ENCODE peak calls at places on chromosomes 5 and 9, in four cellular contexts. One of them, this sample, is unnamed.

GRCh38 chr9:124098141-124098905 is 86.8 kb downstream of the LHX2 start:
- DNase-seq in lower leg skin: no peak
- DNase-seq in skeletal muscle cell: no peak
- DNase-seq in fibroblast of lung: no peak
- DNase-seq in this sample: no peak

GRCh38 chr5:177491429-177491945 is 5.9 kb downstream of the PDLIM7 start:
- DNase-seq in lower leg skin: no peak
- DNase-seq in fibroblast of lung: no peak
- DNase-seq in skeletal muscle cell: no peak
- DNase-seq in this sample: no peak

GRCh38 chr5:69525490-69525889 is 32.9 kb downstream of the OCLN start:
- DNase-seq in skeletal muscle cell: no peak
- DNase-seq in fibroblast of lung: no peak
- DNase-seq in lower leg skin: no peak
- DNase-seq in this sample: no peak

GRCh38 chr5:40879163-40879942 is 29.9 kb upstream of the C7 start:
- DNase-seq in fibroblast of lung: peak
- DNase-seq in skeletal muscle cell: peak
- DNase-seq in lower leg skin: no peak
- DNase-seq in this sample: no peak

GRCh38 chr9:88925471-88925870 is 65.8 kb upstream of the S1PR3 start:
- DNase-seq in skeletal muscle cell: no peak
- DNase-seq in lower leg skin: no peak
- DNase-seq in fibroblast of lung: no peak
- DNase-seq in this sample: no peak

GRCh38 chr9:92740015-92740408 is 24.6 kb downstream of the BICD2 start:
- DNase-seq in skeletal muscle cell: no peak
- DNase-seq in lower leg skin: no peak
- DNase-seq in fibroblast of lung: peak
- DNase-seq in this sample: no peak

GRCh38 chr9:1879501-1879900 is 135.6 kb upstream of the SMARCA2 start:
- DNase-seq in fibroblast of lung: no peak
- DNase-seq in skeletal muscle cell: no peak
- DNase-seq in lower leg skin: no peak
- DNase-seq in this sample: no peak

GRCh38 chr5:151592855-151593408 is 1.8 kb upstream of the FAT2 start:
- DNase-seq in skeletal muscle cell: peak
- DNase-seq in lower leg skin: no peak
- DNase-seq in fibroblast of lung: no peak
- DNase-seq in this sample: no peak

GRCh38 chr5:112012112-112012511 is 255.1 kb upstream of the NREP start:
- DNase-seq in lower leg skin: no peak
- DNase-seq in fibroblast of lung: peak
- DNase-seq in skeletal muscle cell: no peak
- DNase-seq in this sample: no peak

GRCh38 chr9:117783828-117784227 is 79.6 kb downstream of the TLR4 start:
- DNase-seq in skeletal muscle cell: no peak
- DNase-seq in fibroblast of lung: no peak
- DNase-seq in lower leg skin: no peak
- DNase-seq in this sample: no peak

GRCh38 chr5:123439616-123440153 is 16.5 kb upstream of the CEP120 start:
- DNase-seq in skeletal muscle cell: no peak
- DNase-seq in fibroblast of lung: no peak
- DNase-seq in lower leg skin: no peak
- DNase-seq in this sample: no peak

GRCh38 chr5:105943119-105943518 is 1727.6 kb downstream of the EFNA5 start:
- DNase-seq in skeletal muscle cell: no peak
- DNase-seq in fibroblast of lung: no peak
- DNase-seq in lower leg skin: no peak
- DNase-seq in this sample: no peak

GRCh38 chr5:61319388-61320146 is 12.5 kb upstream of the ZSWIM6 start:
- DNase-seq in fibroblast of lung: no peak
- DNase-seq in lower leg skin: no peak
- DNase-seq in skeletal muscle cell: no peak
- DNase-seq in this sample: no peak

GRCh38 chr5:141848771-141849370 is 29.3 kb downstream of the PCDH1 start:
- DNase-seq in lower leg skin: no peak
- DNase-seq in skeletal muscle cell: no peak
- DNase-seq in fibroblast of lung: peak
- DNase-seq in this sample: peak

GRCh38 chr9:132151118-132151517 is 10.7 kb upstream of the NTNG2 start:
- DNase-seq in skeletal muscle cell: no peak
- DNase-seq in fibroblast of lung: no peak
- DNase-seq in lower leg skin: no peak
- DNase-seq in this sample: no peak

GRCh38 chr9:117704024-117704575 is at the start of gene TLR4:
- DNase-seq in skeletal muscle cell: peak
- DNase-seq in lower leg skin: peak
- DNase-seq in fibroblast of lung: peak
- DNase-seq in this sample: peak

GRCh38 chr9:98472216-98472615 is 216.8 kb upstream of the TBC1D2 start:
- DNase-seq in skeletal muscle cell: no peak
- DNase-seq in fibroblast of lung: no peak
- DNase-seq in lower leg skin: no peak
- DNase-seq in this sample: no peak

GRCh38 chr9:101342595-101342994 is 42.2 kb downstream of the BAAT start:
- DNase-seq in skeletal muscle cell: no peak
- DNase-seq in fibroblast of lung: no peak
- DNase-seq in lower leg skin: no peak
- DNase-seq in this sample: no peak

GRCh38 chr9:115262477-115262876 is 144.5 kb upstream of the TNC start:
- DNase-seq in lower leg skin: no peak
- DNase-seq in fibroblast of lung: peak
- DNase-seq in skeletal muscle cell: peak
- DNase-seq in this sample: peak

GRCh38 chr9:124215551-124215910 is 42.2 kb upstream of the NEK6 start:
- DNase-seq in lower leg skin: no peak
- DNase-seq in fibroblast of lung: no peak
- DNase-seq in skeletal muscle cell: no peak
- DNase-seq in this sample: no peak

GRCh38 chr9:81076131-81076530 is 613.2 kb downstream of the TLE1 start:
- DNase-seq in fibroblast of lung: no peak
- DNase-seq in lower leg skin: no peak
- DNase-seq in skeletal muscle cell: no peak
- DNase-seq in this sample: no peak

GRCh38 chr9:102309379-102309778 is 570.9 kb upstream of the GRIN3A start:
- DNase-seq in lower leg skin: no peak
- DNase-seq in skeletal muscle cell: no peak
- DNase-seq in fibroblast of lung: no peak
- DNase-seq in this sample: no peak

GRCh38 chr5:116864157-116864837 is 289.7 kb upstream of the SEMA6A start:
- DNase-seq in fibroblast of lung: no peak
- DNase-seq in skeletal muscle cell: no peak
- DNase-seq in lower leg skin: no peak
- DNase-seq in this sample: no peak

GRCh38 chr9:117416856-117417255 is 2.0 kb upstream of the ASTN2 start:
- DNase-seq in fibroblast of lung: no peak
- DNase-seq in lower leg skin: no peak
- DNase-seq in skeletal muscle cell: no peak
- DNase-seq in this sample: no peak

GRCh38 chr9:33157960-33158359 is 9.2 kb downstream of the B4GALT1 start:
- DNase-seq in fibroblast of lung: no peak
- DNase-seq in skeletal muscle cell: no peak
- DNase-seq in lower leg skin: peak
- DNase-seq in this sample: no peak

GRCh38 chr5:91906494-91906893 is 523.4 kb upstream of the ARRDC3 start:
- DNase-seq in fibroblast of lung: no peak
- DNase-seq in skeletal muscle cell: no peak
- DNase-seq in lower leg skin: no peak
- DNase-seq in this sample: no peak

GRCh38 chr5:118657576-118657975 is 330.8 kb downstream of the DTWD2 start:
- DNase-seq in lower leg skin: no peak
- DNase-seq in skeletal muscle cell: no peak
- DNase-seq in fibroblast of lung: no peak
- DNase-seq in this sample: no peak

GRCh38 chr9:126550891-126551351 is 62.8 kb upstream of the LMX1B start:
- DNase-seq in fibroblast of lung: no peak
- DNase-seq in skeletal muscle cell: no peak
- DNase-seq in lower leg skin: no peak
- DNase-seq in this sample: no peak

GRCh38 chr9:129264388-129264787 is 86.3 kb upstream of the IER5L start:
- DNase-seq in lower leg skin: no peak
- DNase-seq in skeletal muscle cell: no peak
- DNase-seq in fibroblast of lung: no peak
- DNase-seq in this sample: no peak

GRCh38 chr9:125536184-125537152 is 170.5 kb downstream of the MAPKAP1 start:
- DNase-seq in fibroblast of lung: no peak
- DNase-seq in lower leg skin: no peak
- DNase-seq in skeletal muscle cell: no peak
- DNase-seq in this sample: no peak

GRCh38 chr5:172907657-172908056 is 51.6 kb upstream of the RPL26L1 start:
- DNase-seq in skeletal muscle cell: no peak
- DNase-seq in fibroblast of lung: no peak
- DNase-seq in lower leg skin: no peak
- DNase-seq in this sample: no peak

GRCh38 chr5:135138116-135138850 is 104.3 kb upstream of the PITX1 start:
- DNase-seq in fibroblast of lung: no peak
- DNase-seq in lower leg skin: peak
- DNase-seq in skeletal muscle cell: no peak
- DNase-seq in this sample: peak

GRCh38 chr5:106292654-106293053 is 1378.1 kb downstream of the EFNA5 start:
- DNase-seq in skeletal muscle cell: no peak
- DNase-seq in fibroblast of lung: no peak
- DNase-seq in lower leg skin: no peak
- DNase-seq in this sample: peak

GRCh38 chr5:138639326-138639725 is 64.1 kb upstream of the HSPA9 start:
- DNase-seq in skeletal muscle cell: no peak
- DNase-seq in lower leg skin: no peak
- DNase-seq in fibroblast of lung: no peak
- DNase-seq in this sample: no peak

GRCh38 chr5:14714706-14715105 is 50.2 kb downstream of the OTULIN start:
- DNase-seq in fibroblast of lung: no peak
- DNase-seq in skeletal muscle cell: no peak
- DNase-seq in lower leg skin: peak
- DNase-seq in this sample: no peak

GRCh38 chr5:14712666-14713065 is 48.1 kb downstream of the OTULIN start:
- DNase-seq in skeletal muscle cell: no peak
- DNase-seq in lower leg skin: peak
- DNase-seq in fibroblast of lung: no peak
- DNase-seq in this sample: no peak

GRCh38 chr5:14710313-14710994 is 45.9 kb downstream of the OTULIN start:
- DNase-seq in lower leg skin: peak
- DNase-seq in skeletal muscle cell: no peak
- DNase-seq in fibroblast of lung: no peak
- DNase-seq in this sample: no peak

GRCh38 chr5:14713476-14714384 is 49.2 kb downstream of the OTULIN start:
- DNase-seq in lower leg skin: peak
- DNase-seq in skeletal muscle cell: no peak
- DNase-seq in fibroblast of lung: no peak
- DNase-seq in this sample: no peak

GRCh38 chr5:14712131-14712530 is 47.6 kb downstream of the OTULIN start:
- DNase-seq in lower leg skin: peak
- DNase-seq in skeletal muscle cell: no peak
- DNase-seq in fibroblast of lung: no peak
- DNase-seq in this sample: no peak
- H3K4me3 ChIP-seq in lower leg skin: no peak
- H3K4me3 ChIP-seq in skeletal muscle cell: no peak
- H3K4me3 ChIP-seq in fibroblast of lung: no peak
- H3K4me3 ChIP-seq in this sample: no peak

GRCh38 chr9:532707-533106 is 308.8 kb upstream of the DMRT1 start:
- DNase-seq in fibroblast of lung: no peak
- DNase-seq in skeletal muscle cell: no peak
- DNase-seq in lower leg skin: no peak
- DNase-seq in this sample: no peak

GRCh38 chr9:536597-537511 is 304.6 kb upstream of the DMRT1 start:
- DNase-seq in lower leg skin: no peak
- DNase-seq in skeletal muscle cell: no peak
- DNase-seq in fibroblast of lung: no peak
- DNase-seq in this sample: no peak

GRCh38 chr9:530681-531080 is 310.8 kb upstream of the DMRT1 start:
- DNase-seq in lower leg skin: no peak
- DNase-seq in fibroblast of lung: no peak
- DNase-seq in skeletal muscle cell: no peak
- DNase-seq in this sample: peak

GRCh38 chr9:535356-535755 is 306.1 kb upstream of the DMRT1 start:
- DNase-seq in skeletal muscle cell: no peak
- DNase-seq in lower leg skin: no peak
- DNase-seq in fibroblast of lung: no peak
- DNase-seq in this sample: no peak

GRCh38 chr9:534886-535285 is 306.6 kb upstream of the DMRT1 start:
- DNase-seq in skeletal muscle cell: no peak
- DNase-seq in fibroblast of lung: no peak
- DNase-seq in lower leg skin: no peak
- DNase-seq in this sample: peak
- H3K4me3 ChIP-seq in skeletal muscle cell: no peak
- H3K4me3 ChIP-seq in fibroblast of lung: no peak
- H3K4me3 ChIP-seq in lower leg skin: no peak
- H3K4me3 ChIP-seq in this sample: no peak

GRCh38 chr9:15115702-15116639 is 191.0 kb downstream of the TTC39B start:
- DNase-seq in fibroblast of lung: peak
- DNase-seq in skeletal muscle cell: no peak
- DNase-seq in lower leg skin: no peak
- DNase-seq in this sample: peak
- H3K4me3 ChIP-seq in fibroblast of lung: no peak
- H3K4me3 ChIP-seq in skeletal muscle cell: peak
- H3K4me3 ChIP-seq in lower leg skin: no peak
- H3K4me3 ChIP-seq in this sample: no peak

GRCh38 chr5:113240951-113241726 is 193.7 kb downstream of the TSSK1B start:
- DNase-seq in fibroblast of lung: no peak
- DNase-seq in skeletal muscle cell: no peak
- DNase-seq in lower leg skin: no peak
- DNase-seq in this sample: no peak

GRCh38 chr5:113245427-113246052 is 189.2 kb downstream of the TSSK1B start:
- DNase-seq in lower leg skin: no peak
- DNase-seq in skeletal muscle cell: no peak
- DNase-seq in fibroblast of lung: no peak
- DNase-seq in this sample: no peak

GRCh38 chr5:113244966-113245365 is 189.8 kb downstream of the TSSK1B start:
- DNase-seq in lower leg skin: no peak
- DNase-seq in skeletal muscle cell: no peak
- DNase-seq in fibroblast of lung: no peak
- DNase-seq in this sample: no peak

GRCh38 chr5:113242481-113243348 is 192.1 kb downstream of the TSSK1B start:
- DNase-seq in lower leg skin: no peak
- DNase-seq in fibroblast of lung: no peak
- DNase-seq in skeletal muscle cell: no peak
- DNase-seq in this sample: peak

GRCh38 chr5:113243349-113243664 is 191.5 kb downstream of the TSSK1B start:
- DNase-seq in lower leg skin: no peak
- DNase-seq in skeletal muscle cell: no peak
- DNase-seq in fibroblast of lung: no peak
- DNase-seq in this sample: no peak
- H3K4me3 ChIP-seq in lower leg skin: no peak
- H3K4me3 ChIP-seq in skeletal muscle cell: no peak
- H3K4me3 ChIP-seq in fibroblast of lung: no peak
- H3K4me3 ChIP-seq in this sample: no peak